ENCODE peak calls at places on chromosomes 3 and 15, in eight cellular contexts. I is HCT116; Y is CD8-positive, alpha-beta T cell; E is heart left ventricle; H is tibial artery; V is mesothelial cell of epicardium; F is uterus; O is endothelial cell of umbilical vein. M is an unnamed sample.

GRCh38 chr3:32147935-32148334 is 41.5 kb downstream of the GPD1L start:
- DNase-seq in Y (no peak), H (no peak), V (no peak), E (no peak), F (no peak), O (no peak), I (no peak), M (no peak)

GRCh38 chr3:923161-923910 is 169.5 kb upstream of the CNTN6 start:
- DNase-seq in F (no peak), V (no peak), E (no peak), Y (no peak), O (no peak), H (no peak), I (no peak), M (no peak)

GRCh38 chr3:169668081-169668956 is 4.8 kb upstream of the MECOM start:
- DNase-seq in Y (no peak), H (no peak), E (peak), F (no peak), I (no peak), O (peak), V (no peak), M (peak)

GRCh38 chr3:17742837-17743659 is 617 bp upstream of the TBC1D5 start:
- DNase-seq in V (peak), H (no peak), F (no peak), I (no peak), Y (no peak), E (no peak), O (peak), M (no peak)

GRCh38 chr3:197014942-197015575 is 14.6 kb downstream of the MELTF start:
- DNase-seq in H (no peak), Y (no peak), O (no peak), I (no peak), E (no peak), V (no peak), F (no peak), M (no peak)

GRCh38 chr3:125054436-125055164 is 1.2 kb downstream of the HEG1 start:
- DNase-seq in O (peak), V (no peak), E (no peak), Y (no peak), H (no peak), I (no peak), F (no peak), M (no peak)

GRCh38 chr3:45067941-45068340 is 41.8 kb downstream of the CLEC3B start:
- DNase-seq in V (no peak), E (no peak), O (no peak), H (no peak), F (no peak), I (no peak), Y (no peak), M (no peak)

GRCh38 chr15:78007965-78008886 is 69.3 kb downstream of the TBC1D2B start:
- DNase-seq in H (peak), O (no peak), V (no peak), F (peak), I (no peak), Y (no peak), E (peak), M (peak)

GRCh38 chr15:59166601-59167265 is 39.9 kb upstream of the LDHAL6B start:
- DNase-seq in O (peak), F (no peak), I (no peak), H (no peak), V (no peak), E (no peak), Y (no peak), M (no peak)

GRCh38 chr3:16665282-16665741 is 60.1 kb upstream of the DAZL start:
- DNase-seq in E (peak), H (no peak), Y (no peak), O (no peak), F (no peak), I (peak), V (no peak), M (peak)

GRCh38 chr15:78750566-78750965 is 60.7 kb downstream of the ADAMTS7 start:
- DNase-seq in O (no peak), F (peak), V (no peak), Y (no peak), H (no peak), E (no peak), I (no peak), M (no peak)

GRCh38 chr15:71278989-71279756 is 163.9 kb downstream of the THSD4 start:
- DNase-seq in I (no peak), Y (no peak), O (peak), E (peak), H (peak), F (peak), V (peak), M (peak)

GRCh38 chr15:60555291-60555690 is 76.3 kb upstream of the ICE2 start:
- DNase-seq in F (no peak), H (no peak), E (no peak), V (no peak), I (no peak), Y (no peak), O (no peak), M (no peak)

GRCh38 chr3:187852842-187853727 is 107.8 kb upstream of the BCL6 start:
- DNase-seq in H (no peak), E (no peak), F (no peak), O (no peak), Y (no peak), I (no peak), V (no peak), M (no peak)

GRCh38 chr3:11551019-11551418 is 92.7 kb downstream of the VGLL4 start:
- DNase-seq in Y (no peak), E (no peak), H (peak), F (no peak), V (no peak), I (no peak), O (no peak), M (no peak)

GRCh38 chr3:54215521-54215920 is 93.2 kb downstream of the CACNA2D3 start:
- DNase-seq in V (no peak), E (no peak), H (no peak), I (no peak), O (no peak), F (no peak), Y (no peak), M (no peak)

GRCh38 chr3:188283347-188283746 is 129.4 kb downstream of the LPP start:
- DNase-seq in Y (no peak), H (no peak), F (peak), I (no peak), E (no peak), V (no peak), O (no peak), M (no peak)

GRCh38 chr15:40368701-40369473 is 10.9 kb downstream of the DISP2 start:
- DNase-seq in H (peak), O (no peak), Y (no peak), F (no peak), I (no peak), E (no peak), V (no peak), M (no peak)

GRCh38 chr3:187737401-187738088 is 7.7 kb downstream of the BCL6 start:
- DNase-seq in H (peak), F (peak), E (peak), O (peak), V (no peak), I (no peak), Y (peak), M (peak)

GRCh38 chr15:87816811-87817210 is 439.7 kb downstream of the NTRK3 start:
- DNase-seq in E (no peak), F (no peak), Y (no peak), O (peak), I (no peak), H (no peak), V (no peak), M (no peak)

GRCh38 chr15:99095626-99096025 is 9.3 kb upstream of the SYNM start:
- DNase-seq in V (no peak), Y (no peak), O (no peak), F (no peak), H (no peak), E (no peak), I (no peak), M (no peak)

GRCh38 chr15:81303241-81304225 is 20.4 kb downstream of the STARD5 start:
- DNase-seq in V (no peak), I (no peak), Y (no peak), O (no peak), F (no peak), E (no peak), H (no peak), M (no peak)

GRCh38 chr3:94869059-94869547 is 806.2 kb downstream of the NSUN3 start:
- DNase-seq in E (no peak), I (no peak), V (no peak), Y (no peak), F (no peak), O (no peak), H (no peak), M (no peak)

GRCh38 chr3:141262306-141262705 is 30.7 kb downstream of the PXYLP1 start:
- DNase-seq in I (no peak), F (no peak), H (peak), Y (no peak), E (no peak), O (no peak), V (no peak), M (no peak)

GRCh38 chr3:185605566-185605965 is 19.5 kb downstream of the SENP2 start:
- DNase-seq in H (no peak), I (no peak), E (no peak), Y (no peak), O (peak), V (no peak), F (no peak), M (no peak)

GRCh38 chr3:8607285-8608040 is 37.1 kb downstream of the SSUH2 start:
- DNase-seq in Y (no peak), F (peak), E (peak), V (no peak), I (peak), H (peak), O (peak), M (peak)

GRCh38 chr3:52119826-52120225 is 34.4 kb downstream of the POC1A start:
- DNase-seq in O (no peak), I (no peak), F (no peak), V (no peak), H (no peak), Y (no peak), E (no peak), M (no peak)

GRCh38 chr15:52464040-52464439 is 64.6 kb downstream of the MYO5A start:
- DNase-seq in I (no peak), H (no peak), F (no peak), O (no peak), E (no peak), V (no peak), Y (no peak), M (no peak)

GRCh38 chr3:120477826-120478225 is 27.0 kb upstream of the FSTL1 start:
- DNase-seq in E (no peak), I (no peak), V (no peak), F (no peak), O (no peak), Y (no peak), H (no peak), M (no peak)

GRCh38 chr3:157500232-157500631 is 3.0 kb downstream of the VEPH1 start:
- DNase-seq in O (no peak), I (peak), E (no peak), F (no peak), Y (no peak), V (no peak), H (no peak), M (peak)

GRCh38 chr15:52481915-52482314 is 46.8 kb downstream of the MYO5A start:
- DNase-seq in I (peak), O (peak), H (no peak), F (no peak), E (no peak), V (no peak), Y (peak), M (no peak)

GRCh38 chr15:68559342-68560310 is 19.2 kb upstream of the CORO2B start:
- DNase-seq in V (peak), F (peak), I (peak), H (peak), Y (peak), E (peak), O (peak), M (peak)

GRCh38 chr3:140995881-140996280 is 54.2 kb downstream of the SLC25A36 start:
- DNase-seq in I (no peak), F (no peak), O (no peak), V (no peak), H (no peak), Y (no peak), E (no peak), M (no peak)

GRCh38 chr3:141542989-141543388 is 56.2 kb downstream of the RASA2 start:
- DNase-seq in I (no peak), E (no peak), Y (no peak), H (no peak), F (no peak), O (no peak), V (no peak), M (no peak)

GRCh38 chr3:53231532-53232511 is 24.0 kb downstream of the TKT start:
- DNase-seq in V (no peak), Y (no peak), H (peak), F (no peak), I (no peak), O (no peak), E (no peak), M (no peak)

DNA sequence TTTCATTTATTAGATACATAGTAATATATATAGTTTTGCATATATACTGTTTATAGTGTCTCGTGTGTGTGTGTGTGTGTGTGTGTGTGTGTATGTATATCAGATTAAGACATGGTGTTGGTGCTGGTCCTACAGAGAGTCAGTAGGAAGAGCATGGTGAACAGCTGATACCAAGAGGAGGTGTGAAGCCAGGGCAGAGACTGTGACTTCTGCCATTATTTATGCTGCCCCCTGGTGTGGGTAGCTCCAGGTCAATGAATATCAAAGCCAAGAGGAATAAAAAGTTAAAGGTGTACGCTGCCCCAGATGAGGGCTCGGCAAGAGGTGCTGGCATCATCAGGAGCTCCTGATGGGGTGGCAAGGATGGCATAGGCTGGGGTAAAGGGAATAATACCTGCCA is 299.5 kb upstream of the RASGRP1 start:
- DNase-seq in F (no peak), H (no peak), E (no peak), O (no peak), V (no peak), Y (no peak), I (peak), M (no peak)
- TF ChIP-seq CTCF in F (no peak), H (no peak), E (no peak), O (no peak), V (no peak), Y (no peak), I (peak), M (no peak)

GRCh38 chr3:195892355-195893120 is 15.8 kb downstream of the TNK2 start:
- DNase-seq in Y (no peak), O (peak), F (peak), H (peak), I (no peak), E (peak), V (no peak), M (no peak)
- TF ChIP-seq CTCF in Y (no peak), O (no peak), F (no peak), H (peak), I (no peak), E (no peak), V (no peak), M (no peak)

DNA sequence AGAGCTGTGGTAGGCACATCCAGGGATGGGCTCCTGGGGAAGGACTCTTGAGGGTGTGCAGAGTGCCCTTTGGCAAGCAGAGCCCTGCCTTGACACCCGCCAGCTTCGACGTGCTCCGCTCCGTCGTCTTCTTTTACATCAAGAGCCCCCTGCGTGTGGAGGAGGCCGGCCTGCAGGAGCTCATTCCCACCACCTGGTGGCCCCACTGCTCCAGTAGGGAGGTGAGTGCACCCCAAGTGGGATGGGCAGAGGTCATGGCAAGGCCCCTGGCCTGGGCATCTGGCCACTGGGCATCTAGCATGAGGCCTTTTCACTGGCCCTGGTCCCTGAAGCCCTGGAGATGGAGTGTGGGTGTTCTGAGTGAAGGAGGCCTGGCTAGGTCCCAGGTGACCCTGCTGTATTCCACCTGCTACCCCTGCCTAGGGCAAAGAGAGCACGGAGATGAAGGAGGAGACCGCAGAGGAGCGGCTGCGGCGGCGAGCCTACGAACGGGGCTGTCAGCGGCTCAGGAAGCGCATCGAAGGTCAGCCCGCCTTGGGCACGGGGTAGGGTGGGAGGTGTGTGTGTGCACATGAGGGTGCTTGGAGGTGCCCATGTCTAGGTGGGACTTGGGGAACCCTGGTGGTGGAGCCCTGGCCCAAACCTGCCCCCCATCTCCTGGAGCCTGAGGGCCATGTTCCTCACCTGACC is 12.2 kb downstream of the RNF123 start:
- DNase-seq in Y (no peak), O (no peak), E (no peak), V (no peak), I (no peak), F (no peak), H (no peak), M (no peak)
- TF ChIP-seq CTCF in Y (no peak), O (peak), E (peak), V (peak), I (peak), F (peak), H (no peak), M (peak)

GRCh38 chr15:76642671-76643070 is 262.5 kb downstream of the SCAPER start:
- DNase-seq in V (no peak), E (no peak), I (no peak), Y (no peak), H (no peak), O (no peak), F (no peak), M (no peak)
- TF ChIP-seq CTCF in V (peak), E (peak), I (peak), Y (no peak), H (no peak), O (peak), F (no peak), M (peak)

GRCh38 chr3:87307805-87308204 is 31.4 kb upstream of the POU1F1 start:
- DNase-seq in E (no peak), I (no peak), F (no peak), H (no peak), Y (no peak), V (no peak), O (no peak), M (no peak)
- TF ChIP-seq CTCF in E (no peak), I (peak), F (no peak), H (no peak), Y (no peak), V (no peak), O (peak), M (no peak)

GRCh38 chr3:159130108-159130507 is 328.3 kb downstream of the MFSD1 start:
- DNase-seq in F (no peak), V (no peak), I (peak), O (no peak), H (no peak), Y (no peak), E (no peak), M (peak)
- TF ChIP-seq CTCF in F (no peak), V (no peak), I (peak), O (peak), H (no peak), Y (no peak), E (no peak), M (peak)

GRCh38 chr3:48194446-48195071 is 6.3 kb upstream of the CDC25A start:
- DNase-seq in Y (no peak), F (peak), H (no peak), O (peak), I (peak), E (peak), V (peak), M (peak)
- TF ChIP-seq CTCF in Y (peak), F (peak), H (peak), O (peak), I (peak), E (peak), V (peak), M (peak)

DNA sequence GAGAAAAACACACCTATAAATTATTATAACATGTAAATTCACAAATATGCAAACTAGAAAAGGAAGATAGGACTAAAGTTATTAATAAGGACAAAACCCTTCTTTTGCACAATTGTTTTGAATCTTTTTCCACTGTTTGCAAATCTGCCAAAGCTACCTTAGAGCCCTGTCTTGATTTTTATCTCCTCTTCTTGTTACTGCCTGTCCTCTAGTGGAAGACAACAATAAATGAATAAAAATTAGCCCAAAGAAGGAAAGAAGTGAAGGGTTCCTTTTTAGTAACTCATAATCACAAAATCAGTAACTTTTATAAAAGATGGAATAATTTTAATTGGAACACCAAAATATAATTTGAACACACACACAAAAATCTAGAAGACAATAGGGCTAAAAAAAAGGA is 2.7 kb downstream of the CD200R1 start:
- DNase-seq in E (no peak), Y (no peak), F (no peak), H (no peak), O (no peak), V (no peak), I (no peak), M (no peak)
- TF ChIP-seq CTCF in E (no peak), Y (no peak), F (no peak), H (no peak), O (no peak), V (no peak), I (no peak), M (no peak)